ENCODE peak calls at places on chromosomes 6 and 20, in seven cellular contexts. M is ascending aorta; E is CD8-positive, alpha-beta T cell; B is effector memory CD4-positive, alpha-beta T cell; I is IMR-90; T is heart right ventricle; X is PC-9. O is an unnamed sample.

GRCh38 chr20:49132995-49133451 is 55.1 kb downstream of the STAU1 start:
- DNase-seq in T (peak; percentile 58), I (peak; percentile 79), M (no peak), E (no peak), B (no peak), X (peak; percentile 50), O (peak; percentile 84)

GRCh38 chr6:135306740-135307420 is 125.8 kb downstream of the MYB start:
- DNase-seq in B (no peak), E (no peak), I (no peak), X (no peak), T (no peak), M (no peak), O (no peak)

GRCh38 chr6:37212268-37212667 is 42.3 kb downstream of the PIM1 start:
- DNase-seq in T (no peak), I (no peak), B (no peak), E (no peak), M (no peak), X (no peak), O (no peak)

GRCh38 chr20:16661738-16662137 is 68.1 kb upstream of the SNRPB2 start:
- DNase-seq in T (peak; percentile 4), B (no peak), I (no peak), X (no peak), M (no peak), E (no peak), O (peak; percentile 3)

GRCh38 chr6:151111670-151112069 is 128.1 kb upstream of the AKAP12 start:
- DNase-seq in I (no peak), M (no peak), T (no peak), E (no peak), X (no peak), B (no peak), O (no peak)

GRCh38 chr6:20234136-20234535 is 21.9 kb upstream of the MBOAT1 start:
- DNase-seq in B (no peak), I (no peak), E (no peak), M (no peak), X (no peak), T (no peak), O (no peak)

GRCh38 chr6:33632603-33633039 is 11.5 kb downstream of the ITPR3 start:
- DNase-seq in M (no peak), X (no peak), I (no peak), B (no peak), T (peak; percentile 41), E (peak; percentile 30), O (peak; percentile 69)

GRCh38 chr20:25296094-25297093 is 48.5 kb downstream of the PYGB start:
- DNase-seq in T (no peak), I (peak; percentile 24), X (no peak), M (no peak), B (no peak), E (peak; percentile 11), O (peak; percentile 71)

GRCh38 chr6:16918586-16918985 is 157.3 kb upstream of the ATXN1 start:
- DNase-seq in X (no peak), B (no peak), E (no peak), I (no peak), T (no peak), M (no peak), O (no peak)

GRCh38 chr6:159609813-159610212 is 83.2 kb downstream of the SOD2 start:
- DNase-seq in B (no peak), E (no peak), T (peak; percentile 22), M (no peak), X (no peak), I (no peak), O (peak; percentile 67)

GRCh38 chr20:55761787-55762186 is 243.5 kb downstream of the CBLN4 start:
- DNase-seq in X (no peak), T (no peak), M (no peak), B (no peak), I (no peak), E (no peak), O (no peak)

GRCh38 chr6:33317418-33317667 is 201 bp downstream of the ZBTB22 start:
- DNase-seq in T (peak; percentile 58), I (no peak), B (no peak), M (no peak), X (no peak), E (no peak), O (no peak)

GRCh38 chr20:64156136-64156885 is 7.9 kb upstream of the MYT1 start:
- DNase-seq in I (no peak), E (no peak), M (no peak), T (no peak), B (no peak), X (no peak), O (no peak)

GRCh38 chr6:131226465-131226864 is 91.2 kb downstream of the AKAP7 start:
- DNase-seq in E (no peak), I (no peak), M (no peak), X (no peak), T (no peak), B (no peak), O (no peak)

GRCh38 chr20:3413393-3413889 is 6.0 kb upstream of the DNAAF9 start:
- DNase-seq in E (no peak), M (no peak), T (no peak), B (no peak), I (no peak), X (no peak), O (no peak)

GRCh38 chr20:50838322-50838625 is 43.4 kb downstream of the BCAS4 start:
- DNase-seq in M (no peak), X (no peak), I (no peak), B (no peak), E (no peak), T (no peak), O (no peak)

GRCh38 chr6:159324599-159324998 is 155.4 kb downstream of the FNDC1 start:
- DNase-seq in B (no peak), E (no peak), M (no peak), T (no peak), X (no peak), I (no peak), O (no peak)

GRCh38 chr6:111590209-111590955 is 15.3 kb downstream of the TRAF3IP2 start:
- DNase-seq in E (no peak), M (no peak), T (no peak), X (peak; percentile 59), B (no peak), I (peak; percentile 56), O (peak; percentile 71)

GRCh38 chr6:111591370-111591900 is 14.2 kb downstream of the TRAF3IP2 start:
- DNase-seq in T (no peak), X (peak; percentile 97), B (no peak), I (peak; percentile 100), E (no peak), M (peak; percentile 55), O (peak; percentile 100)

GRCh38 chr6:111593516-111593824 is 12.2 kb downstream of the TRAF3IP2 start:
- DNase-seq in B (no peak), M (no peak), I (no peak), X (no peak), E (no peak), T (no peak), O (no peak)

GRCh38 chr6:111592726-111593515 is 12.8 kb downstream of the TRAF3IP2 start:
- DNase-seq in I (no peak), X (no peak), T (no peak), B (no peak), E (no peak), M (no peak), O (no peak)

GRCh38 chr6:111591901-111592461 is 13.7 kb downstream of the TRAF3IP2 start:
- DNase-seq in X (peak; percentile 54), E (no peak), I (no peak), B (no peak), M (no peak), T (no peak), O (peak; percentile 83)
- H3K4me1 ChIP-seq in X (peaks cover 69% of the 10 kb centered on the region), E (no peaks in the 10 kb centered on the region), I (peaks cover 27% of the 10 kb centered on the region), B (no peaks in the 10 kb centered on the region), M (peaks cover 11% of the 10 kb centered on the region), T (peaks cover 49% of the 10 kb centered on the region), O (peaks cover 59% of the 10 kb centered on the region)

DNA sequence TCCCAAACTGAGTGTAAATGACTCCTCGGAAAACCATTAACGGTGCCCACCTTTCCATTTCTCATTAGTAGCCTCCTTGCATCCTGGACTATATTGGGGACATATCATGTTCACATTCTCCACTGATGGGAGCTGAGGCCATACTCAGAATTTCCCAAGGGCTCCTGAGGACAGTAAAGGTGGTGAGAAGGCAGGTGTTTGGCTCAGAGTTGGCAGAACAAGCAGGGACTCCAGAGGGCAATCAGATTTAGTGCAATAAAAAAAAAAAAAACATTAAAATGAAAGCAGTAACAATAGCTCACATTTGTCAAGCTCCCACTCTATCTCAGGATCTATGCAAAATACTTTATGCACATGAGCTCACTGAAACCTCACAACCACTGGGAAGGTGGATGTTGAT is 401.4 kb downstream of the MAFB start:
- DNase-seq in B (no peak), M (no peak), X (no peak), T (no peak), I (no peak), E (no peak), O (no peak)
- H3K27ac ChIP-seq in B (no peak overlapping the region), M (peak overlapping the region; percentile 50), X (no peak overlapping the region), T (no peak overlapping the region), I (no peak overlapping the region), E (no peak overlapping the region), O (no peak overlapping the region)

GRCh38 chr6:113078791-113079190 is 731.7 kb downstream of the RFPL4B start:
- DNase-seq in B (no peak), X (no peak), M (no peak), E (no peak), I (no peak), T (no peak), O (no peak)

GRCh38 chr6:113073611-113074191 is 726.6 kb downstream of the RFPL4B start:
- DNase-seq in T (no peak), M (no peak), B (no peak), X (no peak), I (peak; percentile 74), E (no peak), O (peak; percentile 74)

GRCh38 chr6:113076116-113076515 is 729.0 kb downstream of the RFPL4B start:
- DNase-seq in X (no peak), M (no peak), T (no peak), I (no peak), E (no peak), B (no peak), O (no peak)

GRCh38 chr6:113076817-113077216 is 729.7 kb downstream of the RFPL4B start:
- DNase-seq in M (no peak), E (no peak), X (no peak), T (no peak), I (no peak), B (no peak), O (no peak)

DNA sequence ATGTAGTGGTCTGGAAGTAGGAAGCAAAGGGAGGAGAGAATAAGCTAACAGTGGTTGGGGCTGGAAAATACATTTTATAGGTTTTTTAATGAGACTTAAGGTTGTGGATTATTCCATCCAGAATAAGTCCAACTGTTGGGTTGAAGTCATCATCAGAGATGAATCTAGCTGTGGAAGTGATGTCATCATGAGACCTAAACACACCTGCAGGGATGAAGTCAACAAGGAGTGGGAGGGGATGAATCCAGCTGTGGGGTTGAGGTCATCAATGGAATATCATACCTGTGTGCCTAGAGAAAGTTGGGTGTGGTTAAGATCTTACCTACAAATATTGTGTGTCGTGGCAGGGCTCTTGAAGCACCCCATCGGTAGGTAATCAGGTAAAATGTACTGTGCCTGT is 730.7 kb downstream of the RFPL4B start:
- DNase-seq in I (no peak), T (no peak), B (no peak), X (no peak), E (no peak), M (no peak), O (no peak)
- H3K4me1 ChIP-seq in I (peaks cover 2% of the 10 kb centered on the region), T (no peaks in the 10 kb centered on the region), B (no peaks in the 10 kb centered on the region), X (no peaks in the 10 kb centered on the region), E (no peaks in the 10 kb centered on the region), M (no peaks in the 10 kb centered on the region), O (peaks cover 21% of the 10 kb centered on the region)

GRCh38 chr20:31836853-31837608 is 8.4 kb downstream of the FOXS1 start:
- DNase-seq in B (no peak), I (no peak), T (no peak), E (no peak), X (no peak), M (no peak), O (peak; percentile 36)
- H3K27ac ChIP-seq in B (no peak overlapping the region), I (no peak overlapping the region), T (peak overlapping the region; percentile 70), E (no peak overlapping the region), X (no peak overlapping the region), M (peak overlapping the region; percentile 94), O (no peak overlapping the region)

O was measured in GM23248.